ENCODE peak calls at places on chromosomes 1 and 21, in ten cellular contexts. S is T-cell; V is left cardiac atrium; I is activated CD8-positive, alpha-beta memory T cell treated with anti-CD3 and anti-CD28 coated beads, Interleukin-2, amount 50 U/mL, for 4 hours; Z is CD4-positive, alpha-beta T cell; J is AG09319; M is MV-4-11; E is CD8-positive, alpha-beta T cell; Q is fibroblast of lung; A is NCI-H1105. U is an unnamed sample.

GRCh38 chr1:182700351-182700709 is 15.9 kb upstream of the RGS8 start:
- DNase-seq in S (no peak), V (no peak), I (no peak), Z (no peak), J (no peak), M (no peak), E (no peak), Q (no peak), A (no peak), U (no peak)

GRCh38 chr1:209609403-209610377 is 26.2 kb downstream of the CAMK1G start:
- DNase-seq in S (no peak), V (no peak), I (no peak), Z (no peak), J (no peak), M (no peak), E (no peak), Q (no peak), A (no peak), U (no peak)

GRCh38 chr1:59156031-59156430 is 140.9 kb upstream of the FGGY start:
- DNase-seq in S (no peak), V (no peak), I (no peak), Z (no peak), J (no peak), M (no peak), E (no peak), Q (no peak), A (no peak), U (no peak)

GRCh38 chr1:221766210-221766609 is 24.3 kb upstream of the DUSP10 start:
- DNase-seq in S (no peak), V (no peak), I (no peak), Z (no peak), J (peak; percentile 81), M (no peak), E (no peak), Q (peak; percentile 86), A (no peak), U (peak; percentile 45)

GRCh38 chr1:27724961-27725373 is 794 bp upstream of the FAM76A start:
- DNase-seq in S (no peak), V (peak; percentile 35), I (no peak), Z (peak; percentile 10), J (no peak), M (no peak), E (no peak), Q (peak; percentile 2), A (peak; percentile 80), U (no peak)

GRCh38 chr21:32768530-32768929 is 3.0 kb downstream of the PAXBP1 start:
- DNase-seq in S (no peak), V (no peak), I (no peak), Z (no peak), J (no peak), M (no peak), E (no peak), Q (peak; percentile 30), A (no peak), U (no peak)

GRCh38 chr1:172147541-172147940 is 272.9 kb upstream of the C1orf105 start:
- DNase-seq in S (no peak), V (no peak), I (no peak), Z (no peak), J (no peak), M (no peak), E (no peak), Q (no peak), A (no peak), U (peak; percentile 33)

GRCh38 chr1:153245466-153245865 is 14.0 kb upstream of the LORICRIN start:
- DNase-seq in S (no peak), V (no peak), I (no peak), Z (no peak), J (no peak), M (no peak), E (no peak), Q (no peak), A (no peak), U (no peak)

GRCh38 chr1:226600254-226600653 is 51.7 kb downstream of the STUM start:
- DNase-seq in S (no peak), V (no peak), I (no peak), Z (no peak), J (no peak), M (no peak), E (no peak), Q (no peak), A (no peak), U (no peak)

GRCh38 chr1:53616927-53617326 is 122.0 kb downstream of the GLIS1 start:
- DNase-seq in S (no peak), V (no peak), I (peak; percentile 4), Z (no peak), J (no peak), M (no peak), E (no peak), Q (no peak), A (no peak), U (no peak)

GRCh38 chr1:119982006-119982405 is 85.7 kb upstream of the ADAM30 start:
- DNase-seq in S (no peak), V (no peak), I (no peak), Z (no peak), J (no peak), M (peak; percentile 39), E (no peak), Q (no peak), A (no peak), U (peak; percentile 62)

GRCh38 chr1:201408815-201409200 is 9.7 kb upstream of the LAD1 start:
- DNase-seq in S (no peak), V (no peak), I (no peak), Z (no peak), J (no peak), M (no peak), E (no peak), Q (no peak), A (no peak), U (no peak)

GRCh38 chr1:148317288-148317985 is 165.4 kb upstream of the NBPF11 start:
- DNase-seq in S (no peak), V (no peak), I (no peak), Z (no peak), J (no peak), M (no peak), E (no peak), Q (no peak), A (no peak), U (no peak)

GRCh38 chr1:7810395-7810794 is 26.3 kb downstream of the PER3 start:
- DNase-seq in S (no peak), V (no peak), I (peak; percentile 28), Z (no peak), J (peak; percentile 7), M (peak; percentile 67), E (no peak), Q (peak; percentile 97), A (no peak), U (peak; percentile 91)

GRCh38 chr1:74592580-74593355 is 80.4 kb upstream of the LRRC53 start:
- DNase-seq in S (no peak), V (no peak), I (no peak), Z (no peak), J (no peak), M (no peak), E (no peak), Q (no peak), A (no peak), U (no peak)

GRCh38 chr1:112263464-112263863 is 132.6 kb upstream of the CTTNBP2NL start:
- DNase-seq in S (no peak), V (no peak), I (no peak), Z (no peak), J (no peak), M (peak; percentile 47), E (no peak), Q (peak; percentile 61), A (no peak), U (peak; percentile 60)

GRCh38 chr1:112393634-112393976 is 2.4 kb upstream of the CTTNBP2NL start:
- DNase-seq in S (no peak), V (peak; percentile 54), I (no peak), Z (no peak), J (no peak), M (no peak), E (no peak), Q (peak; percentile 62), A (no peak), U (peak; percentile 77)

GRCh38 chr1:61322008-61322744 is 239.8 kb downstream of the NFIA start:
- DNase-seq in S (no peak), V (no peak), I (no peak), Z (no peak), J (no peak), M (no peak), E (no peak), Q (no peak), A (no peak), U (no peak)

GRCh38 chr1:155648207-155649147 is 38.5 kb downstream of the MSTO1 start:
- DNase-seq in S (no peak), V (peak; percentile 24), I (no peak), Z (no peak), J (peak; percentile 66), M (peak; percentile 64), E (no peak), Q (peak; percentile 90), A (no peak), U (peak; percentile 96)

GRCh38 chr1:111737216-111738132 is 1.7 kb downstream of the INKA2 start:
- DNase-seq in S (no peak), V (no peak), I (no peak), Z (no peak), J (no peak), M (no peak), E (no peak), Q (no peak), A (no peak), U (peak; percentile 39)

GRCh38 chr21:26067836-26068401 is 102.7 kb downstream of the APP start:
- DNase-seq in S (no peak), V (no peak), I (no peak), Z (no peak), J (no peak), M (no peak), E (no peak), Q (no peak), A (no peak), U (peak; percentile 33)

GRCh38 chr1:50158421-50158820 is 49.7 kb downstream of the ELAVL4 start:
- DNase-seq in S (no peak), V (no peak), I (no peak), Z (no peak), J (no peak), M (no peak), E (no peak), Q (no peak), A (no peak), U (no peak)

GRCh38 chr1:158002630-158003408 is 9.4 kb downstream of the KIRREL1 start:
- DNase-seq in S (no peak), V (no peak), I (no peak), Z (no peak), J (no peak), M (no peak), E (no peak), Q (no peak), A (no peak), U (peak; percentile 52)

GRCh38 chr1:222040163-222040900 is 298.4 kb upstream of the DUSP10 start:
- DNase-seq in S (no peak), V (no peak), I (no peak), Z (no peak), J (no peak), M (no peak), E (no peak), Q (no peak), A (no peak), U (no peak)

GRCh38 chr1:85450832-85451231 is 14.1 kb downstream of the DDAH1 start:
- DNase-seq in S (no peak), V (no peak), I (no peak), Z (no peak), J (no peak), M (no peak), E (no peak), Q (no peak), A (no peak), U (no peak)

GRCh38 chr1:7403265-7404045 is 367.6 kb upstream of the VAMP3 start:
- DNase-seq in S (no peak), V (no peak), I (no peak), Z (no peak), J (no peak), M (no peak), E (no peak), Q (no peak), A (no peak), U (no peak)

GRCh38 chr1:163300569-163300968 is 21.2 kb upstream of the NUF2 start:
- DNase-seq in S (no peak), V (no peak), I (no peak), Z (no peak), J (no peak), M (no peak), E (no peak), Q (no peak), A (no peak), U (peak; percentile 74)

GRCh38 chr1:160739098-160739511 is at the start of gene SLAMF7:
- DNase-seq in S (peak; percentile 27), V (no peak), I (peak; percentile 52), Z (no peak), J (no peak), M (peak; percentile 84), E (peak; percentile 36), Q (no peak), A (no peak), U (no peak)

U was measured in cardiac fibroblast.